ENCODE peak calls at places on chromosomes 6 and 20, in six cellular contexts. One of them, this sample, is unnamed.

GRCh38 chr6:27439371-27439770 is 33.5 kb downstream of the ZNF184 start:
- DNase-seq in ovary: no peak
- DNase-seq in naive B cell: no peak
- DNase-seq in activated CD4-positive, alpha-beta T cell treated with anti-CD3 and anti-CD28 coated beads, Interleukin-2, amount 50 U/mL, for 1 hour: no peak
- DNase-seq in stimulated activated CD4-positive, alpha-beta T cell treated with anti-CD3 and anti-CD28 coated beads, Interleukin-2, amount 100 ng/mL, for 48 hours: no peak
- DNase-seq in left ventricle myocardium inferior: no peak
- DNase-seq in this sample: no peak

GRCh38 chr6:146905313-146905712 is 298.9 kb upstream of the STXBP5 start:
- DNase-seq in ovary: no peak
- DNase-seq in naive B cell: no peak
- DNase-seq in activated CD4-positive, alpha-beta T cell treated with anti-CD3 and anti-CD28 coated beads, Interleukin-2, amount 50 U/mL, for 1 hour: no peak
- DNase-seq in stimulated activated CD4-positive, alpha-beta T cell treated with anti-CD3 and anti-CD28 coated beads, Interleukin-2, amount 100 ng/mL, for 48 hours: no peak
- DNase-seq in left ventricle myocardium inferior: no peak
- DNase-seq in this sample: no peak

GRCh38 chr6:116649129-116649528 is 19.4 kb downstream of the ZUP1 start:
- DNase-seq in ovary: no peak
- DNase-seq in naive B cell: no peak
- DNase-seq in activated CD4-positive, alpha-beta T cell treated with anti-CD3 and anti-CD28 coated beads, Interleukin-2, amount 50 U/mL, for 1 hour: no peak
- DNase-seq in stimulated activated CD4-positive, alpha-beta T cell treated with anti-CD3 and anti-CD28 coated beads, Interleukin-2, amount 100 ng/mL, for 48 hours: no peak
- DNase-seq in left ventricle myocardium inferior: no peak
- DNase-seq in this sample: no peak

GRCh38 chr20:15619816-15620215 is 953.4 kb downstream of the KIF16B start:
- DNase-seq in ovary: no peak
- DNase-seq in naive B cell: no peak
- DNase-seq in activated CD4-positive, alpha-beta T cell treated with anti-CD3 and anti-CD28 coated beads, Interleukin-2, amount 50 U/mL, for 1 hour: no peak
- DNase-seq in stimulated activated CD4-positive, alpha-beta T cell treated with anti-CD3 and anti-CD28 coated beads, Interleukin-2, amount 100 ng/mL, for 48 hours: no peak
- DNase-seq in left ventricle myocardium inferior: no peak
- DNase-seq in this sample: no peak

GRCh38 chr6:137892271-137892708 is 25.2 kb downstream of the TNFAIP3 start:
- DNase-seq in ovary: no peak
- DNase-seq in naive B cell: no peak
- DNase-seq in activated CD4-positive, alpha-beta T cell treated with anti-CD3 and anti-CD28 coated beads, Interleukin-2, amount 50 U/mL, for 1 hour: no peak
- DNase-seq in stimulated activated CD4-positive, alpha-beta T cell treated with anti-CD3 and anti-CD28 coated beads, Interleukin-2, amount 100 ng/mL, for 48 hours: no peak
- DNase-seq in left ventricle myocardium inferior: no peak
- DNase-seq in this sample: no peak

GRCh38 chr6:34652263-34652662 is 44.3 kb downstream of the ILRUN start:
- DNase-seq in ovary: no peak
- DNase-seq in naive B cell: no peak
- DNase-seq in activated CD4-positive, alpha-beta T cell treated with anti-CD3 and anti-CD28 coated beads, Interleukin-2, amount 50 U/mL, for 1 hour: no peak
- DNase-seq in stimulated activated CD4-positive, alpha-beta T cell treated with anti-CD3 and anti-CD28 coated beads, Interleukin-2, amount 100 ng/mL, for 48 hours: no peak
- DNase-seq in left ventricle myocardium inferior: no peak
- DNase-seq in this sample: no peak

GRCh38 chr6:165552248-165552736 is 110.7 kb downstream of the PDE10A start:
- DNase-seq in ovary: no peak
- DNase-seq in naive B cell: no peak
- DNase-seq in activated CD4-positive, alpha-beta T cell treated with anti-CD3 and anti-CD28 coated beads, Interleukin-2, amount 50 U/mL, for 1 hour: no peak
- DNase-seq in stimulated activated CD4-positive, alpha-beta T cell treated with anti-CD3 and anti-CD28 coated beads, Interleukin-2, amount 100 ng/mL, for 48 hours: no peak
- DNase-seq in left ventricle myocardium inferior: no peak
- DNase-seq in this sample: no peak

GRCh38 chr20:57685134-57685851 is 24.5 kb downstream of the PMEPA1 start:
- DNase-seq in ovary: no peak
- DNase-seq in naive B cell: no peak
- DNase-seq in activated CD4-positive, alpha-beta T cell treated with anti-CD3 and anti-CD28 coated beads, Interleukin-2, amount 50 U/mL, for 1 hour: no peak
- DNase-seq in stimulated activated CD4-positive, alpha-beta T cell treated with anti-CD3 and anti-CD28 coated beads, Interleukin-2, amount 100 ng/mL, for 48 hours: no peak
- DNase-seq in left ventricle myocardium inferior: peak
- DNase-seq in this sample: no peak

GRCh38 chr6:4664117-4664626 is 112.0 kb upstream of the CDYL start:
- DNase-seq in ovary: peak
- DNase-seq in naive B cell: no peak
- DNase-seq in activated CD4-positive, alpha-beta T cell treated with anti-CD3 and anti-CD28 coated beads, Interleukin-2, amount 50 U/mL, for 1 hour: no peak
- DNase-seq in stimulated activated CD4-positive, alpha-beta T cell treated with anti-CD3 and anti-CD28 coated beads, Interleukin-2, amount 100 ng/mL, for 48 hours: no peak
- DNase-seq in left ventricle myocardium inferior: peak
- DNase-seq in this sample: no peak

GRCh38 chr6:144678844-144679243 is 393.7 kb downstream of the UTRN start:
- DNase-seq in ovary: no peak
- DNase-seq in naive B cell: no peak
- DNase-seq in activated CD4-positive, alpha-beta T cell treated with anti-CD3 and anti-CD28 coated beads, Interleukin-2, amount 50 U/mL, for 1 hour: no peak
- DNase-seq in stimulated activated CD4-positive, alpha-beta T cell treated with anti-CD3 and anti-CD28 coated beads, Interleukin-2, amount 100 ng/mL, for 48 hours: no peak
- DNase-seq in left ventricle myocardium inferior: no peak
- DNase-seq in this sample: no peak

GRCh38 chr6:125718109-125718508 is 31.3 kb upstream of the HEY2 start:
- DNase-seq in ovary: no peak
- DNase-seq in naive B cell: no peak
- DNase-seq in activated CD4-positive, alpha-beta T cell treated with anti-CD3 and anti-CD28 coated beads, Interleukin-2, amount 50 U/mL, for 1 hour: no peak
- DNase-seq in stimulated activated CD4-positive, alpha-beta T cell treated with anti-CD3 and anti-CD28 coated beads, Interleukin-2, amount 100 ng/mL, for 48 hours: no peak
- DNase-seq in left ventricle myocardium inferior: no peak
- DNase-seq in this sample: no peak

GRCh38 chr6:104599821-104600658 is 259.7 kb downstream of the HACE1 start:
- DNase-seq in ovary: no peak
- DNase-seq in naive B cell: no peak
- DNase-seq in activated CD4-positive, alpha-beta T cell treated with anti-CD3 and anti-CD28 coated beads, Interleukin-2, amount 50 U/mL, for 1 hour: no peak
- DNase-seq in stimulated activated CD4-positive, alpha-beta T cell treated with anti-CD3 and anti-CD28 coated beads, Interleukin-2, amount 100 ng/mL, for 48 hours: no peak
- DNase-seq in left ventricle myocardium inferior: no peak
- DNase-seq in this sample: no peak

GRCh38 chr6:131054392-131055250 is 8.4 kb downstream of the EPB41L2 start:
- DNase-seq in ovary: no peak
- DNase-seq in naive B cell: no peak
- DNase-seq in activated CD4-positive, alpha-beta T cell treated with anti-CD3 and anti-CD28 coated beads, Interleukin-2, amount 50 U/mL, for 1 hour: no peak
- DNase-seq in stimulated activated CD4-positive, alpha-beta T cell treated with anti-CD3 and anti-CD28 coated beads, Interleukin-2, amount 100 ng/mL, for 48 hours: no peak
- DNase-seq in left ventricle myocardium inferior: no peak
- DNase-seq in this sample: no peak

GRCh38 chr6:130717657-130718056 is 109.5 kb upstream of the SMLR1 start:
- DNase-seq in ovary: no peak
- DNase-seq in naive B cell: no peak
- DNase-seq in activated CD4-positive, alpha-beta T cell treated with anti-CD3 and anti-CD28 coated beads, Interleukin-2, amount 50 U/mL, for 1 hour: no peak
- DNase-seq in stimulated activated CD4-positive, alpha-beta T cell treated with anti-CD3 and anti-CD28 coated beads, Interleukin-2, amount 100 ng/mL, for 48 hours: no peak
- DNase-seq in left ventricle myocardium inferior: no peak
- DNase-seq in this sample: no peak

GRCh38 chr20:24673678-24674570 is 204.5 kb downstream of the SYNDIG1 start:
- DNase-seq in ovary: peak
- DNase-seq in naive B cell: no peak
- DNase-seq in activated CD4-positive, alpha-beta T cell treated with anti-CD3 and anti-CD28 coated beads, Interleukin-2, amount 50 U/mL, for 1 hour: no peak
- DNase-seq in stimulated activated CD4-positive, alpha-beta T cell treated with anti-CD3 and anti-CD28 coated beads, Interleukin-2, amount 100 ng/mL, for 48 hours: no peak
- DNase-seq in left ventricle myocardium inferior: no peak
- DNase-seq in this sample: no peak

GRCh38 chr6:37985355-37985754 is 165.8 kb downstream of the ZFAND3 start:
- DNase-seq in ovary: no peak
- DNase-seq in naive B cell: no peak
- DNase-seq in activated CD4-positive, alpha-beta T cell treated with anti-CD3 and anti-CD28 coated beads, Interleukin-2, amount 50 U/mL, for 1 hour: no peak
- DNase-seq in stimulated activated CD4-positive, alpha-beta T cell treated with anti-CD3 and anti-CD28 coated beads, Interleukin-2, amount 100 ng/mL, for 48 hours: peak
- DNase-seq in left ventricle myocardium inferior: no peak
- DNase-seq in this sample: no peak

GRCh38 chr6:138986578-138986977 is 1.5 kb downstream of the REPS1 start:
- DNase-seq in ovary: no peak
- DNase-seq in naive B cell: no peak
- DNase-seq in activated CD4-positive, alpha-beta T cell treated with anti-CD3 and anti-CD28 coated beads, Interleukin-2, amount 50 U/mL, for 1 hour: no peak
- DNase-seq in stimulated activated CD4-positive, alpha-beta T cell treated with anti-CD3 and anti-CD28 coated beads, Interleukin-2, amount 100 ng/mL, for 48 hours: no peak
- DNase-seq in left ventricle myocardium inferior: no peak
- DNase-seq in this sample: no peak

GRCh38 chr20:3768342-3769130 is 983 bp upstream of the ADISSP start:
- DNase-seq in ovary: peak
- DNase-seq in naive B cell: peak
- DNase-seq in activated CD4-positive, alpha-beta T cell treated with anti-CD3 and anti-CD28 coated beads, Interleukin-2, amount 50 U/mL, for 1 hour: peak
- DNase-seq in stimulated activated CD4-positive, alpha-beta T cell treated with anti-CD3 and anti-CD28 coated beads, Interleukin-2, amount 100 ng/mL, for 48 hours: peak
- DNase-seq in left ventricle myocardium inferior: peak
- DNase-seq in this sample: peak

GRCh38 chr20:52200870-52201269 is 9.3 kb upstream of the ZFP64 start:
- DNase-seq in ovary: no peak
- DNase-seq in naive B cell: no peak
- DNase-seq in activated CD4-positive, alpha-beta T cell treated with anti-CD3 and anti-CD28 coated beads, Interleukin-2, amount 50 U/mL, for 1 hour: no peak
- DNase-seq in stimulated activated CD4-positive, alpha-beta T cell treated with anti-CD3 and anti-CD28 coated beads, Interleukin-2, amount 100 ng/mL, for 48 hours: no peak
- DNase-seq in left ventricle myocardium inferior: no peak
- DNase-seq in this sample: no peak

GRCh38 chr6:97462031-97462430 is 179.0 kb upstream of the MMS22L start:
- DNase-seq in ovary: no peak
- DNase-seq in naive B cell: no peak
- DNase-seq in activated CD4-positive, alpha-beta T cell treated with anti-CD3 and anti-CD28 coated beads, Interleukin-2, amount 50 U/mL, for 1 hour: no peak
- DNase-seq in stimulated activated CD4-positive, alpha-beta T cell treated with anti-CD3 and anti-CD28 coated beads, Interleukin-2, amount 100 ng/mL, for 48 hours: no peak
- DNase-seq in left ventricle myocardium inferior: no peak
- DNase-seq in this sample: no peak

GRCh38 chr6:75211920-75212590 is 6.2 kb upstream of the COL12A1 start:
- DNase-seq in ovary: no peak
- DNase-seq in naive B cell: no peak
- DNase-seq in activated CD4-positive, alpha-beta T cell treated with anti-CD3 and anti-CD28 coated beads, Interleukin-2, amount 50 U/mL, for 1 hour: no peak
- DNase-seq in stimulated activated CD4-positive, alpha-beta T cell treated with anti-CD3 and anti-CD28 coated beads, Interleukin-2, amount 100 ng/mL, for 48 hours: no peak
- DNase-seq in left ventricle myocardium inferior: no peak
- DNase-seq in this sample: no peak

GRCh38 chr20:6030453-6031080 is 23.3 kb downstream of the LRRN4 start:
- DNase-seq in ovary: no peak
- DNase-seq in naive B cell: no peak
- DNase-seq in activated CD4-positive, alpha-beta T cell treated with anti-CD3 and anti-CD28 coated beads, Interleukin-2, amount 50 U/mL, for 1 hour: no peak
- DNase-seq in stimulated activated CD4-positive, alpha-beta T cell treated with anti-CD3 and anti-CD28 coated beads, Interleukin-2, amount 100 ng/mL, for 48 hours: no peak
- DNase-seq in left ventricle myocardium inferior: no peak
- DNase-seq in this sample: no peak

GRCh38 chr6:106849676-106850332 is 124.7 kb downstream of the CD24 start:
- DNase-seq in ovary: no peak
- DNase-seq in naive B cell: no peak
- DNase-seq in activated CD4-positive, alpha-beta T cell treated with anti-CD3 and anti-CD28 coated beads, Interleukin-2, amount 50 U/mL, for 1 hour: no peak
- DNase-seq in stimulated activated CD4-positive, alpha-beta T cell treated with anti-CD3 and anti-CD28 coated beads, Interleukin-2, amount 100 ng/mL, for 48 hours: no peak
- DNase-seq in left ventricle myocardium inferior: no peak
- DNase-seq in this sample: no peak

This sample was measured in T-helper 1 cell.